ENCODE peak calls at places on chromosome 1, in nine cellular contexts. X, H, F, K, V, J, U, G and N are unnamed samples. For H3K4me1, the result is how much of the 10 kb centered on the place peaks cover.

GRCh38 chr1:45394342-45394741 is 54.1 kb upstream of the MUTYH start:
- DNase-seq in U (no peak), F (no peak), G (no peak), X (no peak), V (no peak), J (no peak), K (no peak), H (no peak), N (no peak)

GRCh38 chr1:7120863-7121621 is 335.8 kb downstream of the CAMTA1 start:
- DNase-seq in G (peak), U (no peak), J (no peak), X (peak), F (no peak), H (peak), K (no peak), V (no peak), N (no peak)

GRCh38 chr1:78145105-78145580 is 99.4 kb downstream of the GIPC2 start:
- DNase-seq in X (peak), K (no peak), U (no peak), G (peak), F (peak), J (peak), H (peak), V (peak), N (no peak)

GRCh38 chr1:27099154-27099903 is 55.6 kb downstream of the SLC9A1 start:
- DNase-seq in F (peak), G (no peak), H (peak), X (peak), V (peak), K (peak), U (no peak), J (peak), N (peak)

GRCh38 chr1:164443836-164444235 is 115.1 kb upstream of the PBX1 start:
- DNase-seq in J (no peak), K (no peak), U (no peak), X (no peak), H (no peak), F (no peak), V (no peak), G (no peak), N (no peak)

GRCh38 chr1:51264470-51264869 is 28.4 kb downstream of the RNF11 start:
- DNase-seq in K (no peak), J (peak), H (no peak), F (no peak), V (no peak), G (no peak), X (no peak), U (no peak), N (no peak)

GRCh38 chr1:9058465-9058864 is 11.0 kb downstream of the SLC2A5 start:
- DNase-seq in G (no peak), J (no peak), V (no peak), H (no peak), K (no peak), X (peak), F (no peak), U (no peak), N (no peak)

GRCh38 chr1:40153073-40153770 is 8.0 kb upstream of the RLF start:
- DNase-seq in J (peak), K (no peak), G (no peak), U (no peak), V (no peak), X (peak), H (no peak), F (no peak), N (no peak)

GRCh38 chr1:4110888-4111287 is 210.8 kb upstream of the C1orf174 start:
- DNase-seq in F (no peak), U (no peak), G (no peak), H (no peak), K (peak), V (no peak), X (no peak), J (no peak), N (no peak)

GRCh38 chr1:181949500-181949899 is 112.0 kb downstream of the ZNF648 start:
- DNase-seq in F (no peak), V (no peak), J (no peak), K (no peak), U (no peak), G (no peak), H (no peak), X (no peak), N (no peak)

GRCh38 chr1:247639381-247639981 is 34.1 kb downstream of the OR2G3 start:
- DNase-seq in H (peak), U (peak), G (peak), J (no peak), X (peak), F (peak), K (peak), V (peak), N (peak)

GRCh38 chr1:152941037-152941700 is 5.8 kb upstream of the SPRR5 start:
- DNase-seq in X (no peak), U (no peak), K (no peak), H (no peak), V (no peak), G (no peak), J (no peak), F (no peak), N (no peak)

GRCh38 chr1:94025383-94026340 is 95.3 kb downstream of the ABCA4 start:
- DNase-seq in H (no peak), V (no peak), K (no peak), X (peak), J (peak), G (peak), U (no peak), F (no peak), N (no peak)

GRCh38 chr1:71311396-71311795 is 230.6 kb upstream of the ZRANB2 start:
- DNase-seq in K (no peak), V (no peak), J (no peak), H (no peak), F (no peak), U (no peak), G (no peak), X (no peak), N (no peak)

GRCh38 chr1:107787299-107787698 is 177.7 kb downstream of the VAV3 start:
- DNase-seq in G (no peak), V (no peak), U (no peak), K (no peak), X (no peak), F (no peak), J (no peak), H (no peak), N (no peak)

GRCh38 chr1:165897326-165898303 is 70.2 kb downstream of the UCK2 start:
- DNase-seq in K (no peak), U (no peak), V (no peak), X (no peak), F (no peak), J (no peak), G (no peak), H (no peak), N (no peak)

GRCh38 chr1:43302226-43302625 is 1.4 kb downstream of the TIE1 start:
- DNase-seq in J (no peak), U (no peak), K (no peak), X (no peak), V (no peak), H (no peak), G (no peak), F (no peak), N (no peak)

GRCh38 chr1:115440733-115441132 is 102.7 kb upstream of the NGF start:
- DNase-seq in H (no peak), V (no peak), G (no peak), F (no peak), U (no peak), X (no peak), K (no peak), J (no peak), N (no peak)

GRCh38 chr1:27395441-27396195 is 3.2 kb downstream of the GPR3 start:
- DNase-seq in F (peak), K (peak), X (peak), V (peak), J (peak), G (peak), U (peak), H (peak), N (peak)

GRCh38 chr1:36846366-36846765 is 187.9 kb downstream of the GRIK3 start:
- DNase-seq in U (no peak), V (no peak), G (no peak), K (no peak), J (no peak), H (no peak), F (no peak), X (no peak), N (no peak)

DNA sequence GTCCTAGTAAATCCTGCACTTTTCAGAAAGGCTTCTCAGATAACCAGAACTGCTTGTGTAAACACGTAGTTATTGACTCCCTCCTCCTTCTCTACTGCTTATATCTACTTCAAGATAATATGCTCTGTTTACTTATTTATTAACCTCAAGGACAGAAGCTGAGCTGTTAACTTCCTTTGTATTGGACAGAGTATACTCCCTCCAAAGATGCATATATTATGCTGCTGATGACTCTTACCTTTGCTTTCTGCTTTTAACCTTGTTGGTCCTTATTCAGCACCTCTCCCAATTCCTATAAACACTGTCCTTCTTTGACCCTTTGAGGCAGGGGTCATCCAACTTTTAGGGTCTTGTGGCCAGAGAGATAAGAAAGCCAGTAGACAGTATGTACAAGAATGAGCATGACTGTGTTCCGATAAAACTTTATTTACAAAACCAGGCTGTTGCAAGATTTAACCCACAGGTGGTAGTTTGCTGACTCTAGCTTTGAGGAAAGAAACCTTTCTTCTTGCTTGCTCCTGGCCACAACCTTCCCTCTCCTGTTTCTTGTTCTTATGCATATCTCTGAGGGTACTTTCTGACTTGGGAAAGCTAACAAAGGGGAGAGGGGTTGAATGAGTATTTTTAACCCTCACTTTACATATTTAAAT is 4.9 kb downstream of the TPM3 start:
- DNase-seq in G (no peak), V (no peak), K (no peak), J (no peak), X (no peak), U (no peak), H (no peak), F (no peak), N (no peak)
- H3K4me3 ChIP-seq in G (no peak), V (no peak), K (no peak), J (no peak), X (no peak), U (no peak), H (no peak), F (no peak), N (no peak)

DNA sequence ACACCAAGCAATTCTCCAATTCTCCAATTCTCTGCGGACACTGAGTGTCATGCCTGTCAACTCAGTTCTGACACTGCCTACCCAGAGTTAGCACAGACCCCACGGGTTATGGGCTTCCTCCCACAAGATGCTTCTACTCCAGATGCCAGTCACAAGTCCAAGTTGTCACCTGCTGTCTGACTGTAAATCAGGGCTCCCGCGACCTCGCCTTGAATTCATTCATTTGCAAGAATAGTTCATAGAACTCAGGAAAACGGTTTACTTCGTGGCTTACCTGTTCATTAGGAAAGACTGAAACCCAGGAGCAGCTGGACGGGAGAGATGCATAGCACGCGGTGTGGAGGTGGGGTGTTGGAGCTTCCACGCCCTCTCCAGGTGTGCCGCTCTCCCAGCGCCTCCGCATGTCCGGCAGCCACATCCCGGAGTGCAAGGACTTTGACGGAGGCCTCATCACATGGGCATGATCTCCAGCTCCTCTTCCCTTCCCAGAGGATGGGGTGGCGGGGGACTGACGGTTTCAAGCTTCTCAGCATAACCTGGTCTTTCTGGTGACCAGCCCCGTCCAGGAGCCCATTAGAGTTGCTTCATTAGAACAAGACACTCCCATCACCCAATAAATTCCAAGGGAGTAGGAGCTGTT is 154.6 kb downstream of the PGBD5 start:
- DNase-seq in V (no peak), F (no peak), J (no peak), K (peak), G (no peak), X (no peak), U (peak), H (no peak), N (no peak)
- H3K27ac ChIP-seq in V (peak), F (peak), J (no peak), K (peak), G (no peak), X (no peak), U (no peak), H (peak), N (no peak)

DNA sequence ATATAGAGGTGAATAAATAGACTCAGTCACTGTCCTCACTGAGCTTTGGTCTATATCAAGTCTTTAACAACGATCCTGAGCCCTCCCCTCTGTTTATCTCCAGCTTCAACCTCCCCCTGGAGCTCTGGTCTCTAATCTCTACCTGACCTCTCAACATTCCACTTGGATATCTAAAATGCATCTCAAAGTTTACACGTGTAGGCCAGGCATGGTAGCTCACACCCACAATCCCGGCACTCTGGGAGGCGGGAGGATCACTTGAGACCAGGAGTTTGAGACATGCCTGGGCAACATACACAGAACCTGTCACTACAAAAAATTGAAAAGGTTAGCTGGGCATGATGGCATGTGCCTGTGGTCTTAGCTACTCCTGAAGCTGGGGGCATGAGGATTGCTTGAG is 53.4 kb downstream of the GADD45A start:
- DNase-seq in K (no peak), X (no peak), J (no peak), V (no peak), H (no peak), U (no peak), G (no peak), F (no peak), N (no peak)
- H3K4me1 ChIP-seq in K (under half), X (half or more), J (under half), V (half or more), H (half or more), U (under half), G (under half), F (under half), N (under half)

GRCh38 chr1:221868894-221869293 is 127.0 kb upstream of the DUSP10 start:
- DNase-seq in K (no peak), V (no peak), F (no peak), U (no peak), G (no peak), X (no peak), J (no peak), H (no peak), N (no peak)
- H3K4me3 ChIP-seq in K (no peak), V (no peak), F (no peak), U (no peak), G (no peak), X (no peak), J (no peak), H (no peak), N (no peak)

GRCh38 chr1:203425668-203425999 is 50.0 kb upstream of the PRELP start:
- DNase-seq in U (no peak), F (no peak), H (no peak), G (no peak), X (no peak), V (no peak), K (no peak), J (no peak), N (no peak)
- H3K27ac ChIP-seq in U (no peak), F (no peak), H (no peak), G (no peak), X (no peak), V (no peak), K (no peak), J (no peak), N (no peak)

DNA sequence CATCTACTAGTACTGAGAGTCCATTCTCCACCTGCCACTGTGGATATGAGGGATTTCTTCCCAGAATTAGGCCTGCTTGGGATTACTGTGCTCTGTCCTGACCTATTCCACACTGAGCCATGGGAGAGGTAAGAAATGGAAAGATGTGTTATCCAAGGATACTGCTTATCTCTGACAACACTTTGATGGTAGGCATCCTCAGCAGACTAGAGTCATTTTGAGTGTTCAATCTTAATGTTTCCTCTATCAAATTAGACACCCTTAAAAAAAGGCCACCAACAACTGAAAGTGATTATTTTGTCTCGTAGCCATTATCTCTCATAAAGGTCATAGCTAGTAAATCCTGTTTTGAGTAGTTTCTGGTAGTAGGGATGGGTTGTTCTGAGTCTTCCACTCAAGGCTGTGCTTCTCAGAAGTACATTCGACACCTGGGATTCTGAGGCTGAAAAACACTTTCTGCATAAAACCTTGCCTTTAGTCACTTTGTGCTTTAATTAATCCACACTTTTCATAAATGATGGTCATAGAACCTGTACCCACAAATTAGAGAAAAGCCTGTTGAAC is 8.8 kb downstream of the ATPAF1 start:
- DNase-seq in F (no peak), G (no peak), H (no peak), K (no peak), X (no peak), V (no peak), U (no peak), J (no peak), N (no peak)
- H3K4me1 ChIP-seq in F (under half), G (under half), H (under half), K (under half), X (under half), V (under half), U (under half), J (under half), N (under half)

DNA sequence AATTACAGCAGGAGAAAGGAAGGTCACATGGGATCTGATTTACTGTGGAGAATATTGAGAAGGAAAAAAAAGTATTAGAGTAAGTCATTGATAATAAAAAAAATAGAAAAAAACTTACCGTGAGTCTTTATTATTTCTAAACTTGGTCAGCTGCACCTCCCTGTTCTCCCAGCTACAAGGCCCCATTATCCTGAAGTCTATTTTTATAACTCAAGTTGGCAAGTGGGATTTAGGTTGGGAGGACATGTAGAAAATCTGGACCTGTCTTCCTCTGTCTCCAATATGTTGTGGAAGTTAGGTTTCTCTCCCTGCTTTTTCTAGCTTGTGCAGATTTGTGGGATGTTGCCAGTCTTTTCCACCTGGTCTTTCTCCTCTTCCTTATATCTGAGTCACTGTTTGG is 361.4 kb downstream of the HLX start:
- DNase-seq in J (no peak), K (no peak), H (no peak), F (no peak), X (no peak), U (no peak), V (no peak), G (no peak), N (no peak)
- H3K4me3 ChIP-seq in J (no peak), K (no peak), H (no peak), F (no peak), X (no peak), U (no peak), V (no peak), G (no peak), N (no peak)

GRCh38 chr1:206653715-206654459 is 18.6 kb downstream of the DYRK3 start:
- DNase-seq in F (no peak), K (no peak), V (no peak), U (no peak), G (no peak), H (no peak), X (no peak), J (no peak), N (no peak)

GRCh38 chr1:206654826-206655225 is 19.5 kb downstream of the DYRK3 start:
- DNase-seq in H (no peak), J (no peak), V (no peak), K (no peak), U (no peak), F (no peak), X (no peak), G (no peak), N (no peak)

GRCh38 chr1:206656936-206657335 is 21.6 kb downstream of the DYRK3 start:
- DNase-seq in V (no peak), U (no peak), K (no peak), G (no peak), J (no peak), F (no peak), H (no peak), X (no peak), N (no peak)

GRCh38 chr1:206658264-206658980 is 23.1 kb downstream of the DYRK3 start:
- DNase-seq in G (peak), X (peak), K (peak), V (no peak), F (peak), H (peak), J (no peak), U (no peak), N (no peak)

DNA sequence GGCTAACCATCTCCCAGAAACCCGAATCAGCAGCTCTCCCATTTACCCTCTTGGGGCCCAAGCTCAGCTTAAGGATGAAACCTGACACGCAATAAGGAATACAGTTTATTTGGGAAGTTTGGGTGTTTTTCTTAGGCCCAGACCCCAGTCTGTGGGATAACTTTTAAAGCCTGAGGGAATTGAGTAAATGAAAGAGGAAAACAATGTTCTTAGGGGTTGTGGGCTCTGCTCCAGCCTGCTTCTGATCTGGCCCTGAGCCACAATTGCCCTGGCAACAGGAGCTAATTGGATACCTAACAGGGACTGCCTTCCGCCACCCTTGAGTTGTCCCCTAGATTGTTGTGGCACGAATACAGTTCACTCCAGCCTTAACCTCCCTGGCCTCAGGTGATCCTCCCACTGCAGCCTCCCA is 20.1 kb downstream of the DYRK3 start:
- DNase-seq in H (peak), J (no peak), G (peak), V (no peak), X (no peak), F (peak), K (no peak), U (no peak), N (peak)
- H3K27ac ChIP-seq in H (peak), J (no peak), G (peak), V (no peak), X (no peak), F (peak), K (no peak), U (peak), N (no peak)

GRCh38 chr1:85550784-85551516 is 29.6 kb upstream of the CCN1 start:
- DNase-seq in F (no peak), U (no peak), V (no peak), J (peak), K (no peak), X (no peak), G (no peak), H (no peak), N (no peak)

GRCh38 chr1:85555867-85556577 is 24.5 kb upstream of the CCN1 start:
- DNase-seq in K (no peak), G (no peak), U (no peak), V (no peak), X (no peak), F (no peak), J (no peak), H (no peak), N (no peak)

GRCh38 chr1:85553416-85553815 is 27.1 kb upstream of the CCN1 start:
- DNase-seq in G (no peak), H (no peak), J (no peak), X (no peak), F (no peak), K (no peak), V (no peak), U (no peak), N (no peak)

GRCh38 chr1:85553936-85554335 is 26.6 kb upstream of the CCN1 start:
- DNase-seq in K (no peak), H (no peak), G (no peak), F (no peak), V (no peak), X (no peak), J (no peak), U (no peak), N (no peak)

GRCh38 chr1:85554630-85555327 is 25.8 kb upstream of the CCN1 start:
- DNase-seq in K (no peak), X (no peak), H (no peak), G (no peak), V (no peak), J (no peak), U (no peak), F (no peak), N (no peak)
- H3K4me1 ChIP-seq in K (under half), X (under half), H (under half), G (under half), V (under half), J (under half), U (under half), F (under half), N (under half)